ENCODE peak calls at places on chromosomes 2 and 18, in six cellular contexts. O is fibroblast of pulmonary artery, R is HepG2, A is left lung, Q is GM06990, H is astrocyte of the cerebellum. S is an unnamed sample.

GRCh38 chr18:48951448-48952286 is 902 bp upstream of the SMAD7 start:
- DNase-seq in O (peak), H (peak), Q (peak), A (peak), R (peak), S (peak)

GRCh38 chr18:54947115-54947514 is 12.1 kb downstream of the CCDC68 start:
- DNase-seq in R (no peak), A (no peak), H (no peak), Q (no peak), O (peak), S (peak)

GRCh38 chr2:25481381-25482310 is 139.9 kb upstream of the DNMT3A start:
- DNase-seq in A (no peak), H (no peak), O (peak), Q (no peak), R (no peak), S (no peak)

GRCh38 chr18:13305326-13305725 is 86.8 kb downstream of the LDLRAD4 start:
- DNase-seq in A (no peak), R (no peak), Q (no peak), H (no peak), O (no peak), S (no peak)

GRCh38 chr2:158297606-158298005 is 158.9 kb downstream of the CCDC148 start:
- DNase-seq in A (no peak), H (peak), Q (no peak), O (peak), R (no peak), S (peak)

GRCh38 chr2:20580690-20581437 is 70.0 kb downstream of the HS1BP3 start:
- DNase-seq in Q (no peak), A (no peak), O (no peak), R (peak), H (no peak), S (no peak)

GRCh38 chr2:67448648-67449047 is 51.5 kb downstream of the ETAA1 start:
- DNase-seq in O (no peak), A (no peak), R (no peak), Q (no peak), H (no peak), S (peak)

GRCh38 chr2:180677200-180677599 is 303.2 kb upstream of the UBE2E3 start:
- DNase-seq in O (no peak), A (no peak), R (no peak), Q (no peak), H (no peak), S (peak)

GRCh38 chr2:225566798-225567197 is 167.3 kb downstream of the NYAP2 start:
- DNase-seq in H (no peak), O (no peak), A (no peak), Q (no peak), R (no peak), S (peak)

GRCh38 chr2:33024758-33025157 is 78.0 kb downstream of the LTBP1 start:
- DNase-seq in Q (no peak), A (no peak), O (no peak), R (no peak), H (no peak), S (no peak)

GRCh38 chr18:79855147-79855910 is 57.6 kb downstream of the KCNG2 start:
- DNase-seq in O (no peak), Q (no peak), H (no peak), A (peak), R (no peak), S (no peak)

GRCh38 chr2:8619071-8619470 is 62.8 kb upstream of the ID2 start:
- DNase-seq in R (no peak), O (no peak), A (no peak), Q (no peak), H (no peak), S (no peak)

GRCh38 chr2:104930739-104931138 is 76.8 kb downstream of the POU3F3 start:
- DNase-seq in H (no peak), O (no peak), Q (no peak), R (no peak), A (no peak), S (no peak)

GRCh38 chr2:38013158-38013752 is 62.7 kb downstream of the CYP1B1 start:
- DNase-seq in R (no peak), A (no peak), O (peak), H (no peak), Q (no peak), S (peak)

GRCh38 chr2:63578767-63579166 is 9.5 kb downstream of the WDPCP start:
- DNase-seq in O (no peak), R (no peak), H (no peak), Q (no peak), A (no peak), S (no peak)

GRCh38 chr2:194176134-194176533 is 1480.9 kb upstream of the SLC39A10 start:
- DNase-seq in O (no peak), R (no peak), Q (no peak), H (no peak), A (no peak), S (no peak)

GRCh38 chr2:76491503-76491902 is 780.8 kb upstream of the GCFC2 start:
- DNase-seq in A (no peak), H (no peak), O (no peak), R (no peak), Q (no peak), S (no peak)

GRCh38 chr2:233236820-233237589 is 14.5 kb upstream of the ATG16L1 start:
- DNase-seq in A (no peak), H (no peak), O (no peak), Q (no peak), R (no peak), S (no peak)

GRCh38 chr2:55460562-55460961 is 40.9 kb upstream of the CCDC88A start:
- DNase-seq in O (peak), H (no peak), R (peak), A (no peak), Q (no peak), S (peak)

GRCh38 chr18:79558196-79559120 is 121.1 kb upstream of the CTDP1 start:
- DNase-seq in O (no peak), Q (no peak), A (peak), R (no peak), H (no peak), S (no peak)

GRCh38 chr2:20052229-20052871 is 922 bp upstream of the LAPTM4A start:
- DNase-seq in Q (no peak), O (peak), R (peak), A (no peak), H (no peak), S (peak)

GRCh38 chr18:6616981-6617380 is 112.5 kb upstream of the ARHGAP28 start:
- DNase-seq in Q (no peak), H (no peak), R (no peak), A (no peak), O (no peak), S (no peak)

GRCh38 chr2:101829429-101829828 is 131.9 kb downstream of the MAP4K4 start:
- DNase-seq in R (no peak), H (no peak), Q (no peak), A (no peak), O (no peak), S (no peak)

GRCh38 chr18:32049393-32050161 is 31.0 kb downstream of the RNF125 start:
- DNase-seq in Q (peak), O (no peak), R (no peak), H (no peak), A (peak), S (peak)

GRCh38 chr2:43073373-43073772 is 153.0 kb downstream of the ZFP36L2 start:
- DNase-seq in H (no peak), R (no peak), A (no peak), O (peak), Q (no peak), S (peak)

GRCh38 chr18:22221350-22221749 is 52.0 kb downstream of the GATA6 start:
- DNase-seq in H (no peak), A (no peak), R (no peak), Q (no peak), O (no peak), S (no peak)

GRCh38 chr18:26082475-26082874 is 7.9 kb downstream of the SS18 start:
- DNase-seq in O (peak), A (no peak), Q (no peak), R (no peak), H (no peak), S (peak)

GRCh38 chr18:12031836-12032235 is 50.5 kb downstream of the IMPA2 start:
- DNase-seq in A (peak), R (no peak), O (peak), H (peak), Q (no peak), S (peak)

GRCh38 chr2:201466050-201466660 is 14.6 kb downstream of the STRADB start:
- DNase-seq in H (peak), R (no peak), A (no peak), Q (no peak), O (peak), S (peak)

GRCh38 chr18:61833387-61833786 is 59.4 kb downstream of the RNF152 start:
- DNase-seq in O (peak), H (peak), Q (no peak), R (no peak), A (no peak), S (no peak)

GRCh38 chr2:30647752-30648442 is 159.3 kb downstream of the CAPN13 start:
- DNase-seq in O (no peak), Q (no peak), A (no peak), H (no peak), R (no peak), S (no peak)

GRCh38 chr2:84314901-84315330 is 144.2 kb downstream of the SUCLG1 start:
- DNase-seq in Q (peak), R (peak), H (peak), O (peak), A (peak), S (peak)
- TF ChIP-seq CTCF in Q (peak), R (peak), H (peak), O (peak), A (peak), S (peak)

GRCh38 chr2:73385486-73386341 is at the start of gene ALMS1:
- DNase-seq in Q (peak), O (peak), H (peak), A (peak), R (peak), S (peak)
- TF ChIP-seq CTCF in Q (no peak), O (no peak), H (peak), A (no peak), R (peak), S (peak)

GRCh38 chr2:178419123-178419522 is 31.9 kb downstream of the PRKRA start:
- DNase-seq in A (no peak), Q (no peak), R (no peak), O (peak), H (no peak), S (peak)
- TF ChIP-seq CTCF in A (peak), Q (peak), R (no peak), O (peak), H (peak), S (peak)

GRCh38 chr2:120949027-120949956 is 213.6 kb downstream of the GLI2 start:
- DNase-seq in A (no peak), O (no peak), Q (no peak), H (no peak), R (peak), S (peak)
- TF ChIP-seq CTCF in A (no peak), O (peak), Q (peak), H (peak), R (peak), S (peak)

GRCh38 chr2:44244135-44244871 is 31.0 kb upstream of the SLC3A1 start:
- DNase-seq in R (peak), A (peak), O (peak), Q (no peak), H (peak), S (peak)
- TF ChIP-seq CTCF in R (peak), A (peak), O (peak), Q (peak), H (peak), S (peak)

GRCh38 chr2:164496881-164497280 is 124.4 kb downstream of the GRB14 start:
- DNase-seq in Q (no peak), O (no peak), H (no peak), A (no peak), R (no peak), S (no peak)

GRCh38 chr2:164496421-164496820 is 124.9 kb downstream of the GRB14 start:
- DNase-seq in A (no peak), Q (no peak), H (no peak), R (no peak), O (no peak), S (no peak)

GRCh38 chr2:164498841-164499240 is 122.4 kb downstream of the GRB14 start:
- DNase-seq in O (no peak), R (no peak), A (no peak), Q (no peak), H (no peak), S (no peak)

DNA sequence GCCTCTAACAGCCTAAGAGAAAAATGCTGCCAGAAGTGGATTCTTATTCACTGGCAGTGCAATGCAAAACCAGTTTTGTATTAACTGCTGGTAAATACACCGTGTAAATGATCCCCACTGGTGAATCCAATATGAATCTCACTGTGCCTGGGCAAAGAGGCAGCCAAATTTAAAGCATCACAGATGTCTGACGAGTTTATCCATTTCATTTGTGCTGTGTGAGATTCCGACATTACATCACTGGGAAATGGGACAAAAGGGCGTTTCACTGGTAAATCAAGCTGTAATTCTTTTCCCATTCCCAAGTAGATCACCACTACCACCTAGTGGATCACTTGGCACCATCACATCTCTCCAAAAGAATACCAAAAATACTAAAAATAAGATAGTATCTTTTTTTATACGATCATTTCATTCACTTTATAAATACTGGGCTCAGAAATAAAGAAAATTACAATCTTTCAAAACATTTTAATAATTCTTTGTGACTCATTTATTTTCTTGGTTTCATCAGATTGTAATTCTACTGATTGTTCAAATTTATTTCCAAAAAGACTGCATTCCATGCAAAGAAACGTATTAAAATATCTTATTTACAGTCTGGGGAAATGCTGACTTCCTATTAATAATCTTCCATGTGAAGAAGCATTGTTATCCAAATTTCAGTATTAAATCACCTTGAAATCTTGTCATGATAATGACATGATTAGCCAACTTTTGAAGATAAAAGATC is 125.6 kb downstream of the GRB14 start:
- DNase-seq in R (peak), Q (no peak), O (peak), H (peak), A (no peak), S (peak)
- TF ChIP-seq CTCF in R (peak), Q (no peak), O (peak), H (peak), A (no peak), S (peak)

S was measured in epithelial cell of esophagus.